ENCODE peak calls at places on chromosome 19, in eight cellular contexts. A is T-helper 2 cell; V is tibial nerve; D is T-helper 1 cell; Z is left ventricle myocardium inferior; O is activated CD8-positive, alpha-beta memory T cell treated with anti-CD3 and anti-CD28 coated beads for 1 hour; U is PC-3; F is dermis blood vessel endothelial cell. M is an unnamed sample.

GRCh38 chr19:5628919-5629481 is 6.1 kb downstream of the SAFB start:
- DNase-seq in A (no peak), V (no peak), D (no peak), Z (no peak), O (no peak), U (no peak), F (no peak), M (no peak)

GRCh38 chr19:35160629-35161433 is 6.3 kb downstream of the FXYD5 start:
- DNase-seq in A (no peak), V (no peak), D (no peak), Z (no peak), O (no peak), U (no peak), F (no peak), M (no peak)

GRCh38 chr19:45442927-45443461 is 19.3 kb upstream of the ERCC1 start:
- DNase-seq in A (no peak), V (peak; percentile 66), D (peak; percentile 41), Z (peak; percentile 46), O (no peak), U (peak; percentile 19), F (peak; percentile 51), M (no peak)

GRCh38 chr19:7506385-7507328 is 9.2 kb upstream of the ZNF358 start:
- DNase-seq in A (no peak), V (peak; percentile 82), D (peak; percentile 54), Z (peak; percentile 74), O (no peak), U (peak; percentile 99), F (peak; percentile 83), M (peak; percentile 80)

GRCh38 chr19:48633148-48634035 is 3.8 kb downstream of the DBP start:
- DNase-seq in A (no peak), V (no peak), D (no peak), Z (no peak), O (no peak), U (no peak), F (no peak), M (no peak)

GRCh38 chr19:47992070-47992469 is at the start of gene BSPH1:
- DNase-seq in A (no peak), V (no peak), D (no peak), Z (no peak), O (no peak), U (no peak), F (no peak), M (no peak)

GRCh38 chr19:3348042-3348441 is 18.3 kb upstream of the NFIC start:
- DNase-seq in A (no peak), V (no peak), D (no peak), Z (no peak), O (no peak), U (no peak), F (no peak), M (no peak)

GRCh38 chr19:43525836-43526771 is 897 bp downstream of the ETHE1 start:
- DNase-seq in A (no peak), V (no peak), D (no peak), Z (peak; percentile 20), O (no peak), U (peak; percentile 18), F (peak; percentile 34), M (peak; percentile 28)

GRCh38 chr19:35757231-35757748 is 461 bp upstream of the HSPB6 start:
- DNase-seq in A (no peak), V (peak; percentile 84), D (no peak), Z (peak; percentile 87), O (no peak), U (peak; percentile 29), F (peak; percentile 58), M (no peak)

GRCh38 chr19:4737955-4738580 is 14.4 kb upstream of the DPP9 start:
- DNase-seq in A (no peak), V (no peak), D (no peak), Z (no peak), O (no peak), U (no peak), F (no peak), M (no peak)

GRCh38 chr19:2797280-2797679 is 12.0 kb downstream of the THOP1 start:
- DNase-seq in A (no peak), V (no peak), D (no peak), Z (peak; percentile 58), O (no peak), U (no peak), F (no peak), M (no peak)

GRCh38 chr19:31583148-31583547 is 233.9 kb upstream of the TSHZ3 start:
- DNase-seq in A (no peak), V (no peak), D (no peak), Z (no peak), O (no peak), U (no peak), F (no peak), M (no peak)

GRCh38 chr19:12052571-12053169 is at the start of gene ZNF878:
- DNase-seq in A (no peak), V (peak; percentile 84), D (peak; percentile 65), Z (peak; percentile 91), O (no peak), U (peak; percentile 95), F (peak; percentile 54), M (peak; percentile 60)

GRCh38 chr19:13366529-13367143 is 139.6 kb downstream of the CACNA1A start:
- DNase-seq in A (no peak), V (no peak), D (no peak), Z (no peak), O (no peak), U (peak; percentile 81), F (peak; percentile 58), M (no peak)

GRCh38 chr19:16542894-16543498 is 759 bp upstream of the CHERP start:
- DNase-seq in A (no peak), V (no peak), D (no peak), Z (no peak), O (no peak), U (no peak), F (peak; percentile 13), M (no peak)

GRCh38 chr19:49110567-49110966 is 3.6 kb upstream of the LIN7B start:
- DNase-seq in A (no peak), V (no peak), D (no peak), Z (no peak), O (no peak), U (no peak), F (no peak), M (no peak)

GRCh38 chr19:55549500-55550320 is 4.4 kb upstream of the SBK3 start:
- DNase-seq in A (no peak), V (no peak), D (no peak), Z (no peak), O (no peak), U (peak; percentile 81), F (peak; percentile 80), M (peak; percentile 82)

GRCh38 chr19:10780368-10780767 is 55.6 kb downstream of the TMED1 start:
- DNase-seq in A (no peak), V (peak; percentile 64), D (no peak), Z (no peak), O (no peak), U (no peak), F (peak; percentile 96), M (no peak)

GRCh38 chr19:5926641-5927438 is 12.8 kb downstream of the CAPS start:
- DNase-seq in A (no peak), V (peak; percentile 64), D (no peak), Z (peak; percentile 58), O (no peak), U (no peak), F (no peak), M (no peak)

GRCh38 chr19:30457484-30457883 is 85.3 kb downstream of the ZNF536 start:
- DNase-seq in A (no peak), V (no peak), D (no peak), Z (no peak), O (no peak), U (no peak), F (no peak), M (no peak)

GRCh38 chr19:23882493-23882892 is 32.2 kb upstream of the ZNF726 start:
- DNase-seq in A (no peak), V (no peak), D (no peak), Z (no peak), O (no peak), U (no peak), F (peak; percentile 1), M (no peak)